ENCODE peak calls at places on chromosomes 6 and 20, in five cellular contexts. B is mucosa of descending colon, Q is tibial nerve, P is progenitor cell of endocrine pancreas, J is OCI-LY7. U is an unnamed sample.

GRCh38 chr20:46011631-46012482 is 3.1 kb downstream of the MMP9 start:
- DNase-seq in B (peak; percentile 62), Q (no peak), P (no peak), J (peak; percentile 65), U (no peak)

GRCh38 chr6:1617466-1618304 is 8.0 kb downstream of the FOXC1 start:
- DNase-seq in B (no peak), Q (no peak), P (no peak), J (no peak), U (no peak)

GRCh38 chr6:154928325-154928922 is 66.7 kb upstream of the TIAM2 start:
- DNase-seq in B (peak; percentile 37), Q (no peak), P (peak; percentile 54), J (peak; percentile 80), U (peak; percentile 73)

GRCh38 chr20:25017257-25017803 is 24.8 kb upstream of the APMAP start:
- DNase-seq in B (peak; percentile 76), Q (no peak), P (peak; percentile 53), J (no peak), U (no peak)

GRCh38 chr6:145032562-145032961 is 702.8 kb downstream of the EPM2A start:
- DNase-seq in B (no peak), Q (no peak), P (no peak), J (no peak), U (no peak)

GRCh38 chr6:76885861-76886301 is 577.4 kb downstream of the HTR1B start:
- DNase-seq in B (no peak), Q (no peak), P (no peak), J (no peak), U (no peak)

GRCh38 chr20:63775096-63775978 is 35.8 kb downstream of the SLC2A4RG start:
- DNase-seq in B (no peak), Q (no peak), P (peak; percentile 89), J (peak; percentile 53), U (no peak)

GRCh38 chr6:121504227-121504626 is 68.8 kb downstream of the GJA1 start:
- DNase-seq in B (no peak), Q (no peak), P (no peak), J (no peak), U (no peak)

GRCh38 chr6:111367393-111368088 is 115.5 kb downstream of the REV3L start:
- DNase-seq in B (no peak), Q (no peak), P (no peak), J (no peak), U (no peak)

GRCh38 chr6:141956868-141957267 is 175.9 kb upstream of the GJE1 start:
- DNase-seq in B (no peak), Q (no peak), P (no peak), J (no peak), U (no peak)

GRCh38 chr6:31610891-31611425 is 4.1 kb upstream of the AIF1 start:
- DNase-seq in B (no peak), Q (no peak), P (no peak), J (no peak), U (no peak)

GRCh38 chr20:14521436-14521835 is 184.0 kb upstream of the FLRT3 start:
- DNase-seq in B (no peak), Q (no peak), P (no peak), J (no peak), U (no peak)

DNA sequence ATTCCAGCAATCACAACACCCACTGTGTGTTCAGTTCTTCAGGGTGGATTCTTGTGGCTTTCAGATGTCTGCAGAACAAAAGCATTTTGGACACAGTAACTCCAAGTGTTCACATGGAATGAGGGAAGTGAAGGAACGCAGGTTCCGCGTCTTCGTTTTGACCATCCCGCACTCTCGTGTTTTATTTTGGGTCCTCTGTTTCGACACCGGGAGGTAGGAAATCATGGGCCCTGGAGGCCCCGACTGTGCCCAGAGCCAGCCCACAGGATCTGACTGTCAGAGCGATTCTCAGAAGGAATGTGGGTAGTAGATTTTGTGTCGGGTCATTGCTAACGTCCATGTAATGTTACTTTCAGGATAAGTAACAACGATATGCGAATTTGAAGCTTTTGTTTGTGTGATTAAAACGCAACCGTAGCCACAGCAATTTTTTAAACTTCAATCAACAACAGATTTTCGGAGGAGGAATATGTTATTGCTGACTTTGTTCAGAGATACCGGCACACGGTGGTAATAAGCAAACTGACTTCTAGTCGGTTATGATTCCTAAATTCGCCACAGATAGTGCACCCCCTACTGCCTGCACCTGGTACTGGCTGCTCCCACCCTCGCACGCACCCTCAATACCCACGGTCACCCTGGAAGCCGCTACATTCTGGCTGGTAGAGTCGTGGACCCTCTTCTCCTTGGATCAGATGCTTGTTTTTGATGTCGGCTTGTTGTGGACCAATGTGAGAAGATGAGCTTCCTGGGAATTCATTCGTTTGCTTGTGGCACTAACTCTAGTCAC is 10.5 kb downstream of the NPEPL1 start:
- DNase-seq in B (no peak), Q (no peak), P (no peak), J (no peak), U (no peak)
- TF ChIP-seq CTCF in B (no peak), Q (no peak), P (peak; percentile 27), J (peak; percentile 67), U (no peak)

GRCh38 chr6:44806656-44807055 is 419.1 kb downstream of the CDC5L start:
- DNase-seq in B (peak; percentile 41), Q (no peak), P (no peak), J (no peak), U (no peak)
- TF ChIP-seq CTCF in B (no peak), Q (no peak), P (no peak), J (no peak), U (no peak)

GRCh38 chr6:38929560-38929959 is 119.0 kb upstream of the GLP1R start:
- DNase-seq in B (no peak), Q (no peak), P (no peak), J (no peak), U (no peak)
- TF ChIP-seq CTCF in B (no peak), Q (no peak), P (no peak), J (no peak), U (no peak)

GRCh38 chr6:74932214-74932923 is 273.5 kb downstream of the COL12A1 start:
- DNase-seq in B (no peak), Q (no peak), P (no peak), J (no peak), U (no peak)
- TF ChIP-seq CTCF in B (no peak), Q (no peak), P (no peak), J (no peak), U (no peak)

GRCh38 chr20:39072653-39073052 is 110.5 kb downstream of the DHX35 start:
- DNase-seq in B (no peak), Q (no peak), P (no peak), J (no peak), U (no peak)

GRCh38 chr20:39080326-39080725 is 118.2 kb downstream of the DHX35 start:
- DNase-seq in B (no peak), Q (no peak), P (no peak), J (no peak), U (no peak)

GRCh38 chr20:39072132-39072531 is 110.0 kb downstream of the DHX35 start:
- DNase-seq in B (no peak), Q (no peak), P (no peak), J (no peak), U (no peak)

GRCh38 chr20:39076958-39077357 is 114.8 kb downstream of the DHX35 start:
- DNase-seq in B (no peak), Q (no peak), P (no peak), J (no peak), U (no peak)

DNA sequence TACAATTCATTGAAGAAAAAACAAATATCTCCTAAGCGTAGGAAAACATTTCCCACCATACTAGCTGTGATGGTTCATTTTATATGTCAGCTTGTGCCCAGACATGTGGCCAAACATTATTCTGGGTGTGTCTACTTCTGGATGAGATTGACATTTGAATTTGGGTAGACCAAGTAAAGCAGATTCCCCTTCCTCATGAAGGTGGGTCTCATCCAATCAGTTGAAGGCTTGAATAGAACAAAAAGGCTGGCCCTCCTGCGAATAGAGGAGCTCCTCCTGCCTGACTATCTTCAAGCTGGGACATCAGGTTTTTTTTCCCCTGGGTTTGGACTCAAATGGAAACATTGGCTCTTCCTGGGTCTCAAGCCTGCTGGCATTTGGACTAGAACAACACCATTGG is 113.6 kb downstream of the DHX35 start:
- DNase-seq in B (no peak), Q (no peak), P (no peak), J (no peak), U (no peak)
- TF ChIP-seq CTCF in B (no peak), Q (no peak), P (no peak), J (no peak), U (no peak)